ENCODE peak calls at places on chromosomes 13 and 19, in seven cellular contexts. H is hypothalamus, X is neural progenitor cell, P is H9, Y is GM12865, Q is neural crest cell, R is AG09309. W is an unnamed sample.

GRCh38 chr13:97495678-97496077 is 61.7 kb downstream of the RAP2A start:
- DNase-seq in H (no peak), X (no peak), P (no peak), Y (no peak), Q (no peak), R (no peak), W (no peak)

GRCh38 chr19:4694211-4694987 is 24.3 kb upstream of the MYDGF start:
- DNase-seq in H (peak), X (no peak), P (no peak), Y (no peak), Q (no peak), R (peak), W (peak)

GRCh38 chr13:72763411-72763810 is 18.3 kb downstream of the DIS3 start:
- DNase-seq in H (no peak), X (no peak), P (no peak), Y (no peak), Q (no peak), R (no peak), W (no peak)

GRCh38 chr13:80151016-80151415 is 189.9 kb downstream of the SPRY2 start:
- DNase-seq in H (no peak), X (no peak), P (no peak), Y (no peak), Q (no peak), R (no peak), W (no peak)

GRCh38 chr13:41193919-41194824 is at the start of gene KBTBD7:
- DNase-seq in H (peak), X (peak), P (peak), Y (peak), Q (peak), R (peak), W (peak)

GRCh38 chr13:34657716-34658115 is 284.4 kb upstream of the NBEA start:
- DNase-seq in H (no peak), X (no peak), P (no peak), Y (no peak), Q (no peak), R (peak), W (peak)

GRCh38 chr13:70255406-70255991 is 147.2 kb upstream of the KLHL1 start:
- DNase-seq in H (no peak), X (no peak), P (no peak), Y (no peak), Q (no peak), R (no peak), W (no peak)

GRCh38 chr13:101779147-101779546 is 326.7 kb downstream of the ITGBL1 start:
- DNase-seq in H (no peak), X (no peak), P (no peak), Y (no peak), Q (no peak), R (no peak), W (no peak)

W was measured in BJ.